ENCODE peak calls at places on chromosome 4, in nine cellular contexts. E is left ventricle myocardium inferior; Q is Karpas-422; R is cardiac muscle cell; N is GM23248; G is HepG2; P is GM23338; O is uterus; X is effector memory CD4-positive, alpha-beta T cell. C is an unnamed sample.

GRCh38 chr4:181597766-181598165 is 645.4 kb upstream of the TENM3 start:
- DNase-seq in E (no peak), Q (no peak), R (no peak), N (no peak), G (no peak), P (no peak), O (no peak), X (no peak), C (no peak)

GRCh38 chr4:148151797-148152196 is 290.4 kb downstream of the NR3C2 start:
- DNase-seq in E (no peak), Q (no peak), R (no peak), N (no peak), G (no peak), P (no peak), O (no peak), X (no peak), C (no peak)

GRCh38 chr4:113840850-113841249 is 79.3 kb upstream of the CAMK2D start:
- DNase-seq in E (no peak), Q (no peak), R (peak; percentile 36), N (no peak), G (no peak), P (no peak), O (no peak), X (no peak), C (no peak)

GRCh38 chr4:132227349-132228165 is 921.5 kb upstream of the PCDH10 start:
- DNase-seq in E (no peak), Q (peak; percentile 55), R (peak; percentile 62), N (peak; percentile 51), G (peak; percentile 60), P (peak; percentile 80), O (no peak), X (no peak), C (no peak)

GRCh38 chr4:97994765-97995465 is 148.4 kb downstream of the STPG2 start:
- DNase-seq in E (no peak), Q (no peak), R (no peak), N (no peak), G (no peak), P (no peak), O (no peak), X (no peak), C (no peak)

GRCh38 chr4:96767815-96768480 is 928.1 kb downstream of the PDHA2 start:
- DNase-seq in E (no peak), Q (no peak), R (peak; percentile 1), N (no peak), G (no peak), P (no peak), O (no peak), X (no peak), C (no peak)

GRCh38 chr4:7015383-7016035 is 27.7 kb upstream of the TADA2B start:
- DNase-seq in E (no peak), Q (no peak), R (peak; percentile 66), N (no peak), G (no peak), P (no peak), O (no peak), X (no peak), C (no peak)

GRCh38 chr4:48483006-48483776 is at the start of gene SLC10A4:
- DNase-seq in E (no peak), Q (no peak), R (no peak), N (peak; percentile 15), G (no peak), P (peak; percentile 70), O (no peak), X (no peak), C (no peak)

GRCh38 chr4:110211007-110211769 is 12.8 kb upstream of the ELOVL6 start:
- DNase-seq in E (no peak), Q (peak; percentile 75), R (peak; percentile 69), N (peak; percentile 72), G (peak; percentile 53), P (peak; percentile 70), O (no peak), X (no peak), C (no peak)

GRCh38 chr4:147103403-147103946 is 157.8 kb upstream of the TTC29 start:
- DNase-seq in E (no peak), Q (no peak), R (peak; percentile 90), N (peak; percentile 99), G (no peak), P (no peak), O (peak; percentile 32), X (no peak), C (no peak)

GRCh38 chr4:75843596-75843995 is 58.7 kb downstream of the PPEF2 start:
- DNase-seq in E (no peak), Q (no peak), R (no peak), N (no peak), G (no peak), P (no peak), O (no peak), X (no peak), C (no peak)

GRCh38 chr4:75844151-75844662 is 58.0 kb downstream of the PPEF2 start:
- DNase-seq in E (no peak), Q (no peak), R (peak; percentile 97), N (peak; percentile 80), G (peak; percentile 76), P (no peak), O (peak; percentile 39), X (no peak), C (no peak)

GRCh38 chr4:75845992-75846391 is 56.3 kb downstream of the PPEF2 start:
- DNase-seq in E (no peak), Q (no peak), R (no peak), N (no peak), G (no peak), P (no peak), O (no peak), X (no peak), C (no peak)

GRCh38 chr4:75841641-75842520 is 60.4 kb downstream of the PPEF2 start:
- DNase-seq in E (no peak), Q (no peak), R (no peak), N (no peak), G (peak; percentile 78), P (peak; percentile 46), O (no peak), X (no peak), C (no peak)
- H3K4me3 ChIP-seq in E (no peak overlapping the region), Q (no peak overlapping the region), R (no peak overlapping the region), N (no peak overlapping the region), G (peak overlapping the region; percentile 4), P (no peak overlapping the region), O (no peak overlapping the region), X (no peak overlapping the region), C (no peak overlapping the region)

DNA sequence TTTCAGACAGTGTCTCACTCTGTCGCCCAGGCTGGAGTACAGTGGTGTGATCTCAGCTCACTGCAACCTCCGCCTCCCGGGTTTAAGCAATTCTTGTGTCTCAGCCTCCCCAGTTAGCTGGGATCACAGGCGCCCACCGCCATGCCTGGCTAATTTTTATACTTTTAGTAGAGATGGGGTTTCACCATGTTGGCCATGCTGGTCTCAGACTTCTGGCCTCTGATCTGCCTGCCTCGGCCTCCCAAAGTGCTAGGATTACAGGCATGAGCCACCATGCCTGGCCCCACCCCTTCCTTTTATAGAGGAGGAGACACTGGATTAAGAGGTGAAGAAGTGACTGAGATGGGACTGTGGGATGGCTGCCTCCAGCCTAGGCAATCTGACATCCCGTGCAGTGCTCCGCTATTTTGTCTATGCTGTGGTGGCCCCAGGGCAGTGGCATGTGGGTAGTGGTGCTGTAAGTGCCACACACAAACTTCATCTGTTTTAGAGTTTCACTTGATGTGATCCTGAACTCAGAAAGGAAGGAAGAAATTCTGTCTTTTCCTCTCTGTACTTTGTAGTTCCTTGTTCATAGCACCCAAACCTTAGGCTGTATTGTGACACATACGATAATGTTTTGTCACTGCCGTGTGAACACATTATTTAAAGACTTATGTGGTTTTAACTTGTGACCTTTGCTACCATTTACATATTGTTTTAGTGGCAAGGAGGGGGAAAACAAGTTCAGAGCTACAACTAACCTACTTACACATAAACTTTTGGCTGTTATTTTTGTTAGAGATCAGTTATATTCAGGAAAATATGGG is 48.9 kb downstream of the FNIP2 start:
- DNase-seq in E (no peak), Q (no peak), R (no peak), N (no peak), G (no peak), P (no peak), O (no peak), X (no peak), C (no peak)
- H3K27ac ChIP-seq in E (peak overlapping the region; percentile 43), Q (no peak overlapping the region), R (peak overlapping the region; percentile 57), N (no peak overlapping the region), G (peak overlapping the region; percentile 36), P (no peak overlapping the region), O (no peak overlapping the region), X (no peak overlapping the region), C (no peak overlapping the region)

DNA sequence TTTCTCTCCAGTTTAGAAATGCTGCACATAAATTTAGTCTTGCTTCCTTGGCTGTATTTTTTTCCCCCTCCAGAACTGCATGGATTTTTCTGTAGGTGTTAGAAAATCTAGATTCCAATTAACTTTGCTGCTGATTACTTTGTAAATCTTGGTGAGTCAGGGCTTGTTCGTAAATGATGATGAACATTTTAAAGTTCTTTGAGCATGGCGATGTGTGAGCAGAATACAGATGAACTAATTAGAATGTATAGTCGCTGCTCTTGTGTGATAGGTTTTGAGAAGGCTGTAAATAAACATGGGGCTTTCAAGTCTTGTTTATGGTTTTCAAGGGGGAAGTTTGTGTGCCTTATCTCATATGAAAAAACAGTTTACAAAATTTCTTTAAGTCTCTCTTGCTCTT is 23.3 kb downstream of the LIMCH1 start:
- DNase-seq in E (no peak), Q (no peak), R (no peak), N (no peak), G (no peak), P (no peak), O (no peak), X (no peak), C (no peak)
- H3K4me3 ChIP-seq in E (no peak overlapping the region), Q (no peak overlapping the region), R (no peak overlapping the region), N (no peak overlapping the region), G (no peak overlapping the region), P (no peak overlapping the region), O (no peak overlapping the region), X (no peak overlapping the region), C (no peak overlapping the region)

DNA sequence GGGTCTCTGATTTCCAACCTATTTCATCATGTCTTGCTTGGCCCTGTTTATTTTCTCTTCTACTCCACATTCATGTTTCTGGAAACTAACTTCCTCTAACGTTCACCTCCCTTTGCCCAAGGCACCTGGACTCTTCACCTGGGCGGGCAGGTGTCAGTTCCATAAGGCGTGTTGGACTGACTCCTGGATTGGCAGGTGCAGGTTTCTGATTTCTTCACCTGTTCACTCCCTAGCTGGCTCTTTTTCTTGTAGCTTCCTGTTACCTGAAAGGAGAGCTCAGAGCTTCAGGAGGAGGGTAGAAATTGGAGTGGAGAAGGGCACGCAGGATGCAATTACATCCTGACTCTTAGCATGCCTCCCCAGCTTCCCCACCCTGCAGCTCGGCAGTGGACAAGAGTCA is 350.8 kb upstream of the KLF3 start:
- DNase-seq in E (no peak), Q (no peak), R (no peak), N (no peak), G (no peak), P (no peak), O (no peak), X (no peak), C (no peak)
- H3K27ac ChIP-seq in E (no peak overlapping the region), Q (no peak overlapping the region), R (no peak overlapping the region), N (no peak overlapping the region), G (no peak overlapping the region), P (no peak overlapping the region), O (no peak overlapping the region), X (no peak overlapping the region), C (no peak overlapping the region)

GRCh38 chr4:99893029-99893428 is 1.2 kb downstream of the LAMTOR3 start:
- DNase-seq in E (no peak), Q (no peak), R (no peak), N (no peak), G (no peak), P (no peak), O (no peak), X (no peak), C (no peak)
- H3K4me3 ChIP-seq in E (peak overlapping the region; percentile 85), Q (peak overlapping the region; percentile 93), R (no peak overlapping the region), N (peak overlapping the region; percentile 83), G (peak overlapping the region; percentile 87), P (peak overlapping the region; percentile 92), O (peak overlapping the region; percentile 87), X (peak overlapping the region; percentile 70), C (peak overlapping the region; percentile 78)